ENCODE peak calls at places on chromosomes 7 and 10, in seven cellular contexts. S is activated CD4-positive, alpha-beta T cell treated with anti-CD3 and anti-CD28 coated beads, Interleukin-2, amount 50 U/mL, for 1 hour; T is Caco-2; L is T follicular helper cell; Q is NT2/D1; W is hepatocyte; G is stimulated activated CD8-positive, alpha-beta memory T cell treated with anti-CD3 and anti-CD28 coated beads, Interleukin-15, amount 100 ng/mL, for 1 hour. X is an unnamed sample.

GRCh38 chr10:11551915-11552602 is 59.4 kb downstream of the USP6NL start:
- DNase-seq in S (no peak), T (no peak), L (no peak), Q (no peak), W (peak), G (no peak), X (peak)

GRCh38 chr7:46975493-46975892 is 606.4 kb downstream of the TNS3 start:
- DNase-seq in S (no peak), T (no peak), L (no peak), Q (no peak), W (no peak), G (no peak), X (no peak)

GRCh38 chr7:137591444-137591843 is 247.9 kb upstream of the PTN start:
- DNase-seq in S (no peak), T (no peak), L (no peak), Q (no peak), W (peak), G (no peak), X (no peak)

GRCh38 chr10:114754445-114755320 is 66.9 kb upstream of the FHIP2A start:
- DNase-seq in S (no peak), T (no peak), L (no peak), Q (no peak), W (peak), G (no peak), X (no peak)

GRCh38 chr7:18117482-18117881 is 89.8 kb upstream of the PRPS1L1 start:
- DNase-seq in S (no peak), T (no peak), L (no peak), Q (no peak), W (no peak), G (no peak), X (no peak)

GRCh38 chr10:13720699-13721098 is 133.9 kb downstream of the PRPF18 start:
- DNase-seq in S (no peak), T (no peak), L (no peak), Q (no peak), W (no peak), G (no peak), X (no peak)

GRCh38 chr7:159015081-159015893 is 129.4 kb downstream of the VIPR2 start:
- DNase-seq in S (no peak), T (peak), L (no peak), Q (no peak), W (peak), G (no peak), X (no peak)

GRCh38 chr10:11392776-11393175 is 218.7 kb downstream of the USP6NL start:
- DNase-seq in S (no peak), T (no peak), L (no peak), Q (no peak), W (no peak), G (no peak), X (no peak)

GRCh38 chr7:30451539-30452277 is 26.9 kb downstream of the NOD1 start:
- DNase-seq in S (no peak), T (no peak), L (no peak), Q (no peak), W (no peak), G (no peak), X (no peak)

GRCh38 chr7:149859369-149859768 is 14.4 kb upstream of the ATP6V0E2 start:
- DNase-seq in S (no peak), T (no peak), L (no peak), Q (no peak), W (no peak), G (no peak), X (no peak)

GRCh38 chr10:16828114-16828568 is 10.9 kb upstream of the RSU1 start:
- DNase-seq in S (peak), T (peak), L (peak), Q (peak), W (peak), G (peak), X (peak)

GRCh38 chr10:8563478-8563877 is 509.0 kb downstream of the GATA3 start:
- DNase-seq in S (no peak), T (no peak), L (no peak), Q (no peak), W (no peak), G (no peak), X (no peak)

GRCh38 chr10:33381897-33382578 is 47.6 kb upstream of the NRP1 start:
- DNase-seq in S (no peak), T (no peak), L (no peak), Q (no peak), W (peak), G (no peak), X (no peak)

GRCh38 chr10:47367646-47368045 is 16.4 kb downstream of the ZNF488 start:
- DNase-seq in S (no peak), T (peak), L (no peak), Q (no peak), W (no peak), G (no peak), X (no peak)

GRCh38 chr7:136869991-136870798 is 1.7 kb downstream of the CHRM2 start:
- DNase-seq in S (no peak), T (no peak), L (no peak), Q (no peak), W (peak), G (no peak), X (no peak)

X was measured in HAP-1.